ENCODE peak calls at places on chromosomes 7 and 10, in seven cellular contexts. H, V, S, X, K, I and M are unnamed samples.

GRCh38 chr7:131329176-131329570 is 1.5 kb downstream of the MKLN1 start:
- DNase-seq in H (no peak), V (no peak), K (no peak), I (peak), S (no peak), X (no peak), M (peak)

GRCh38 chr7:132998763-132999162 is 83.1 kb downstream of the CHCHD3 start:
- DNase-seq in X (no peak), I (no peak), K (no peak), V (no peak), H (no peak), S (no peak), M (no peak)

GRCh38 chr10:34723746-34724145 is 91.3 kb downstream of the PARD3 start:
- DNase-seq in K (no peak), I (peak), V (no peak), H (peak), X (no peak), S (peak), M (peak)

GRCh38 chr7:154304740-154305679 is 252.8 kb downstream of the DPP6 start:
- DNase-seq in K (no peak), X (no peak), V (no peak), S (no peak), H (peak), I (no peak), M (no peak)

GRCh38 chr10:99654791-99655190 is 4.5 kb upstream of the ENTPD7 start:
- DNase-seq in X (no peak), H (no peak), S (peak), K (no peak), I (no peak), V (no peak), M (no peak)

GRCh38 chr10:99403674-99404073 is 26.8 kb downstream of the GOT1 start:
- DNase-seq in K (no peak), S (peak), I (peak), H (no peak), V (no peak), X (no peak), M (no peak)

GRCh38 chr10:78388331-78389050 is 354.8 kb downstream of the RPS24 start:
- DNase-seq in I (no peak), S (no peak), K (no peak), V (no peak), X (no peak), H (no peak), M (no peak)

GRCh38 chr10:29471483-29471859 is 163.3 kb downstream of the SVIL start:
- DNase-seq in K (no peak), H (no peak), V (no peak), I (peak), S (peak), X (no peak), M (peak)

GRCh38 chr10:1208376-1209311 is 152.5 kb downstream of the WDR37 start:
- DNase-seq in S (no peak), K (no peak), H (no peak), X (no peak), V (no peak), I (no peak), M (no peak)

GRCh38 chr10:102113956-102114857 is 6.0 kb downstream of the LDB1 start:
- DNase-seq in K (no peak), V (no peak), X (no peak), H (no peak), S (no peak), I (no peak), M (peak)

GRCh38 chr10:287029-287428 is 151.8 kb downstream of the ZMYND11 start:
- DNase-seq in I (no peak), K (no peak), H (no peak), S (no peak), V (no peak), X (no peak), M (no peak)

GRCh38 chr7:74083928-74084721 is 521 bp downstream of the LIMK1 start:
- DNase-seq in H (peak), K (no peak), I (peak), X (peak), V (no peak), S (peak), M (peak)

GRCh38 chr7:127993987-127994386 is 37.2 kb downstream of the LRRC4 start:
- DNase-seq in V (no peak), H (no peak), K (no peak), X (no peak), I (no peak), S (no peak), M (no peak)

GRCh38 chr7:43782768-43783555 is 24.5 kb downstream of the BLVRA start:
- DNase-seq in V (no peak), S (no peak), H (no peak), I (no peak), X (no peak), K (no peak), M (no peak)

GRCh38 chr10:26797340-26797739 is 63.4 kb downstream of the ABI1 start:
- DNase-seq in H (no peak), S (no peak), K (no peak), X (no peak), I (no peak), V (no peak), M (no peak)

GRCh38 chr10:28664369-28664740 is 13.0 kb upstream of the BAMBI start:
- DNase-seq in I (peak), K (no peak), X (no peak), S (no peak), H (no peak), V (no peak), M (no peak)

GRCh38 chr10:8056891-8057331 is 2.4 kb downstream of the GATA3 start:
- DNase-seq in I (no peak), S (no peak), H (no peak), K (peak), X (no peak), V (no peak), M (no peak)

GRCh38 chr10:124993728-124994451 is 52.0 kb downstream of the ZRANB1 start:
- DNase-seq in X (peak), I (no peak), S (no peak), V (no peak), H (no peak), K (no peak), M (no peak)

GRCh38 chr10:132096223-132096622 is 30.5 kb downstream of the JAKMIP3 start:
- DNase-seq in H (no peak), S (peak), K (no peak), X (no peak), V (no peak), I (peak), M (peak)

GRCh38 chr7:118152149-118152548 is 31.8 kb upstream of the LSM8 start:
- DNase-seq in K (no peak), I (no peak), X (no peak), S (peak), V (no peak), H (no peak), M (no peak)

GRCh38 chr10:111598433-111599059 is 521.7 kb downstream of the ADRA2A start:
- DNase-seq in X (no peak), I (peak), K (peak), V (no peak), S (peak), H (peak), M (peak)

GRCh38 chr7:82049442-82049841 is 279.6 kb upstream of the HGF start:
- DNase-seq in I (peak), H (no peak), X (no peak), S (no peak), K (no peak), V (no peak), M (peak)

GRCh38 chr10:4835494-4835918 is 9.5 kb downstream of the AKR1E2 start:
- DNase-seq in S (no peak), I (no peak), V (no peak), X (no peak), H (no peak), K (no peak), M (no peak)

GRCh38 chr10:102668312-102669110 is 24.2 kb downstream of the TRIM8 start:
- DNase-seq in H (no peak), I (no peak), K (no peak), S (no peak), X (no peak), V (no peak), M (no peak)

GRCh38 chr10:125933693-125934092 is 37.3 kb downstream of the FANK1 start:
- DNase-seq in X (no peak), I (no peak), S (no peak), H (no peak), K (no peak), V (no peak), M (no peak)

GRCh38 chr7:128247108-128247507 is 6.0 kb downstream of the LEP start:
- DNase-seq in K (no peak), S (no peak), I (no peak), H (no peak), V (no peak), X (no peak), M (no peak)